ENCODE peak calls at places on chromosomes 6 and 20, in four cellular contexts. D is HT1080; O is osteocyte; J is naive thymus-derived CD8-positive, alpha-beta T cell. L is an unnamed sample.

GRCh38 chr6:83729871-83730270 is 21.0 kb upstream of the SNAP91 start:
- DNase-seq in D (no peak), O (no peak), J (no peak), L (no peak)

GRCh38 chr20:48618631-48619030 is 209.2 kb downstream of the PREX1 start:
- DNase-seq in D (no peak), O (no peak), J (no peak), L (no peak)

GRCh38 chr6:110575910-110576463 is 99.6 kb upstream of the SLC22A16 start:
- DNase-seq in D (no peak), O (no peak), J (no peak), L (no peak)

GRCh38 chr6:160972111-160972510 is 19.5 kb upstream of the MAP3K4 start:
- DNase-seq in D (peak; percentile 77), O (no peak), J (no peak), L (no peak)

GRCh38 chr6:152295346-152295745 is 341.8 kb downstream of the SYNE1 start:
- DNase-seq in D (peak; percentile 77), O (no peak), J (no peak), L (no peak)

GRCh38 chr6:26045046-26045938 is 41.9 kb upstream of the HFE start:
- DNase-seq in D (peak; percentile 97), O (no peak), J (peak; percentile 45), L (peak; percentile 94)

GRCh38 chr20:49987015-49987867 is 4.5 kb downstream of the SNAI1 start:
- DNase-seq in D (peak; percentile 32), O (no peak), J (no peak), L (no peak)

GRCh38 chr6:3617681-3618299 is 133.7 kb downstream of the PXDC1 start:
- DNase-seq in D (no peak), O (peak; percentile 80), J (no peak), L (peak; percentile 79)

GRCh38 chr6:1705630-1706029 is 95.9 kb downstream of the FOXC1 start:
- DNase-seq in D (no peak), O (peak; percentile 60), J (no peak), L (no peak)